ENCODE peak calls at places on chromosomes 5 and 9, in eight cellular contexts. U, S, E, J, M, H, G and O are unnamed samples.

GRCh38 chr5:62043289-62044274 is 262.4 kb upstream of the KIF2A start:
- DNase-seq in U (no peak), S (no peak), E (no peak), J (no peak), M (no peak), H (no peak), G (no peak), O (no peak)

GRCh38 chr5:143497749-143498148 is 94.3 kb upstream of the NR3C1 start:
- DNase-seq in U (no peak), S (no peak), E (no peak), J (no peak), M (no peak), H (no peak), G (no peak), O (no peak)

GRCh38 chr9:32742296-32742695 is 41.0 kb upstream of the TMEM215 start:
- DNase-seq in U (peak), S (no peak), E (no peak), J (no peak), M (no peak), H (no peak), G (no peak), O (no peak)

GRCh38 chr9:128550226-128550625 is 2.2 kb upstream of the SPTAN1 start:
- DNase-seq in U (no peak), S (no peak), E (no peak), J (no peak), M (no peak), H (no peak), G (no peak), O (no peak)

GRCh38 chr5:132385321-132386105 is 16.0 kb downstream of the SLC22A5 start:
- DNase-seq in U (peak), S (peak), E (peak), J (peak), M (peak), H (no peak), G (peak), O (peak)

GRCh38 chr5:56698463-56699381 is 116.6 kb upstream of the MAP3K1 start:
- DNase-seq in U (no peak), S (no peak), E (no peak), J (no peak), M (no peak), H (no peak), G (peak), O (no peak)

GRCh38 chr9:86324308-86324707 is 29.9 kb downstream of the TUT7 start:
- DNase-seq in U (peak), S (peak), E (peak), J (peak), M (peak), H (no peak), G (no peak), O (peak)

GRCh38 chr9:136860529-136860928 is 5.6 kb downstream of the EDF1 start:
- DNase-seq in U (no peak), S (no peak), E (no peak), J (no peak), M (no peak), H (no peak), G (peak), O (no peak)

GRCh38 chr5:77355751-77356150 is 136.4 kb downstream of the WDR41 start:
- DNase-seq in U (no peak), S (no peak), E (no peak), J (no peak), M (no peak), H (no peak), G (no peak), O (no peak)

GRCh38 chr5:111248571-111248970 is 24.4 kb downstream of the CAMK4 start:
- DNase-seq in U (no peak), S (no peak), E (no peak), J (peak), M (no peak), H (no peak), G (no peak), O (no peak)

GRCh38 chr9:8769153-8769552 is 969.6 kb upstream of the DMAC1 start:
- DNase-seq in U (no peak), S (no peak), E (no peak), J (no peak), M (no peak), H (no peak), G (no peak), O (no peak)

GRCh38 chr5:52504584-52505240 is 283.0 kb upstream of the ITGA1 start:
- DNase-seq in U (no peak), S (no peak), E (no peak), J (no peak), M (no peak), H (no peak), G (no peak), O (no peak)

GRCh38 chr5:160306711-160307110 is 5.7 kb downstream of the CCNJL start:
- DNase-seq in U (no peak), S (no peak), E (no peak), J (no peak), M (no peak), H (no peak), G (no peak), O (no peak)

GRCh38 chr9:96344458-96345180 is 38.9 kb downstream of the SLC35D2 start:
- DNase-seq in U (peak), S (peak), E (no peak), J (peak), M (peak), H (no peak), G (peak), O (peak)

GRCh38 chr5:157155297-157155696 is 10.8 kb downstream of the GARIN3 start:
- DNase-seq in U (no peak), S (no peak), E (no peak), J (no peak), M (no peak), H (no peak), G (no peak), O (no peak)

GRCh38 chr5:66892715-66893114 is 296.5 kb downstream of the MAST4 start:
- DNase-seq in U (peak), S (no peak), E (no peak), J (peak), M (no peak), H (no peak), G (no peak), O (peak)

GRCh38 chr5:169296456-169297220 is 4.3 kb downstream of the SLIT3 start:
- DNase-seq in U (peak), S (peak), E (no peak), J (peak), M (peak), H (no peak), G (no peak), O (no peak)

GRCh38 chr9:121599186-121599871 is 52.1 kb upstream of the DAB2IP start:
- DNase-seq in U (peak), S (no peak), E (peak), J (no peak), M (peak), H (peak), G (peak), O (no peak)

GRCh38 chr9:21286654-21287053 is 18.5 kb downstream of the IFNA5 start:
- DNase-seq in U (no peak), S (no peak), E (no peak), J (no peak), M (no peak), H (no peak), G (no peak), O (no peak)

GRCh38 chr5:35143841-35144240 is 86.4 kb downstream of the PRLR start:
- DNase-seq in U (no peak), S (no peak), E (no peak), J (peak), M (peak), H (no peak), G (no peak), O (no peak)

GRCh38 chr5:143562935-143563334 is 159.4 kb upstream of the NR3C1 start:
- DNase-seq in U (no peak), S (no peak), E (no peak), J (peak), M (no peak), H (no peak), G (peak), O (no peak)

GRCh38 chr5:149563461-149563860 is 12.2 kb upstream of the CSNK1A1 start:
- DNase-seq in U (peak), S (no peak), E (no peak), J (peak), M (peak), H (no peak), G (no peak), O (peak)

GRCh38 chr5:50501510-50502209 is 60.6 kb upstream of the EMB start:
- DNase-seq in U (no peak), S (no peak), E (peak), J (no peak), M (no peak), H (no peak), G (no peak), O (no peak)

GRCh38 chr9:126114850-126115460 is 211.7 kb upstream of the MVB12B start:
- DNase-seq in U (no peak), S (no peak), E (no peak), J (no peak), M (no peak), H (no peak), G (no peak), O (no peak)

GRCh38 chr9:136541179-136541578 is 4.7 kb downstream of the NOTCH1 start:
- DNase-seq in U (no peak), S (no peak), E (no peak), J (no peak), M (no peak), H (no peak), G (no peak), O (no peak)

GRCh38 chr5:33894566-33894965 is 2.8 kb upstream of the ADAMTS12 start:
- DNase-seq in U (peak), S (no peak), E (no peak), J (no peak), M (no peak), H (no peak), G (no peak), O (peak)

GRCh38 chr5:53991942-53992341 is 318.4 kb downstream of the ARL15 start:
- DNase-seq in U (peak), S (no peak), E (no peak), J (peak), M (no peak), H (no peak), G (no peak), O (no peak)

GRCh38 chr9:95852059-95853032 is 23.1 kb upstream of the ERCC6L2 start:
- DNase-seq in U (peak), S (no peak), E (peak), J (peak), M (peak), H (no peak), G (no peak), O (peak)

GRCh38 chr5:175709276-175709781 is 51.5 kb downstream of the HRH2 start:
- DNase-seq in U (no peak), S (no peak), E (no peak), J (no peak), M (no peak), H (no peak), G (no peak), O (no peak)

GRCh38 chr9:13688990-13689600 is 409.6 kb upstream of the MPDZ start:
- DNase-seq in U (peak), S (no peak), E (no peak), J (peak), M (no peak), H (no peak), G (peak), O (no peak)

GRCh38 chr5:178454821-178455479 is 135.2 kb downstream of the COL23A1 start:
- DNase-seq in U (no peak), S (no peak), E (no peak), J (no peak), M (no peak), H (no peak), G (no peak), O (no peak)

GRCh38 chr9:14515564-14516198 is 177.6 kb downstream of the ZDHHC21 start:
- DNase-seq in U (no peak), S (no peak), E (no peak), J (peak), M (no peak), H (no peak), G (no peak), O (no peak)

GRCh38 chr5:72064801-72065570 is 42.3 kb upstream of the MAP1B start:
- DNase-seq in U (no peak), S (no peak), E (no peak), J (no peak), M (no peak), H (no peak), G (no peak), O (no peak)

GRCh38 chr9:97510797-97511761 is 9.6 kb downstream of the TMOD1 start:
- DNase-seq in U (peak), S (no peak), E (peak), J (peak), M (no peak), H (no peak), G (no peak), O (peak)

GRCh38 chr5:1298723-1299510 is 4.0 kb upstream of the TERT start:
- DNase-seq in U (no peak), S (no peak), E (no peak), J (no peak), M (no peak), H (no peak), G (no peak), O (no peak)

GRCh38 chr5:2695200-2695891 is 56.1 kb downstream of the IRX2 start:
- DNase-seq in U (no peak), S (no peak), E (no peak), J (peak), M (no peak), H (no peak), G (no peak), O (no peak)

GRCh38 chr9:132288371-132288770 is 66.4 kb downstream of the SETX start:
- DNase-seq in U (peak), S (peak), E (no peak), J (peak), M (peak), H (no peak), G (no peak), O (peak)